ENCODE peak calls at places on chromosome 13, in eight cellular contexts. One of them, this sample, is unnamed.

GRCh38 chr13:32456591-32456990 is 28.7 kb upstream of the N4BP2L1 start:
- DNase-seq in NT2/D1: no peak
- DNase-seq in NB4: no peak
- DNase-seq in activated T-helper 1 cell treated with anti-CD3 and anti-CD28 coated beads, Interleukin-12 subunit alpha, Interleukin-12 subunit beta, Interleukin-2, Interleukin-4 antibody, amounts not matched to agents 30 ng/mL and 10 ng/mL and 1 ng/mL, durations not matched to agents 14 hours and 24 hours and 36 hours: no peak
- DNase-seq in heart right ventricle: no peak
- DNase-seq in ELF-1: no peak
- DNase-seq in SHP77: no peak
- DNase-seq in iris pigment epithelial cell: no peak
- DNase-seq in this sample: no peak

GRCh38 chr13:106534844-106535551 is 464 bp downstream of the EFNB2 start:
- DNase-seq in NT2/D1: no peak
- DNase-seq in NB4: no peak
- DNase-seq in activated T-helper 1 cell treated with anti-CD3 and anti-CD28 coated beads, Interleukin-12 subunit alpha, Interleukin-12 subunit beta, Interleukin-2, Interleukin-4 antibody, amounts not matched to agents 30 ng/mL and 10 ng/mL and 1 ng/mL, durations not matched to agents 14 hours and 24 hours and 36 hours: no peak
- DNase-seq in heart right ventricle: peak
- DNase-seq in ELF-1: peak
- DNase-seq in SHP77: no peak
- DNase-seq in iris pigment epithelial cell: peak
- DNase-seq in this sample: no peak

GRCh38 chr13:98488736-98489135 is 88.2 kb downstream of the STK24 start:
- DNase-seq in NT2/D1: no peak
- DNase-seq in NB4: no peak
- DNase-seq in activated T-helper 1 cell treated with anti-CD3 and anti-CD28 coated beads, Interleukin-12 subunit alpha, Interleukin-12 subunit beta, Interleukin-2, Interleukin-4 antibody, amounts not matched to agents 30 ng/mL and 10 ng/mL and 1 ng/mL, durations not matched to agents 14 hours and 24 hours and 36 hours: no peak
- DNase-seq in heart right ventricle: no peak
- DNase-seq in ELF-1: no peak
- DNase-seq in SHP77: no peak
- DNase-seq in iris pigment epithelial cell: no peak
- DNase-seq in this sample: no peak

GRCh38 chr13:41694902-41695301 is 237.6 kb downstream of the RGCC start:
- DNase-seq in NT2/D1: no peak
- DNase-seq in NB4: peak
- DNase-seq in activated T-helper 1 cell treated with anti-CD3 and anti-CD28 coated beads, Interleukin-12 subunit alpha, Interleukin-12 subunit beta, Interleukin-2, Interleukin-4 antibody, amounts not matched to agents 30 ng/mL and 10 ng/mL and 1 ng/mL, durations not matched to agents 14 hours and 24 hours and 36 hours: no peak
- DNase-seq in heart right ventricle: peak
- DNase-seq in ELF-1: no peak
- DNase-seq in SHP77: peak
- DNase-seq in iris pigment epithelial cell: peak
- DNase-seq in this sample: no peak

GRCh38 chr13:28478127-28478526 is 16.8 kb downstream of the FLT1 start:
- DNase-seq in NT2/D1: no peak
- DNase-seq in NB4: no peak
- DNase-seq in activated T-helper 1 cell treated with anti-CD3 and anti-CD28 coated beads, Interleukin-12 subunit alpha, Interleukin-12 subunit beta, Interleukin-2, Interleukin-4 antibody, amounts not matched to agents 30 ng/mL and 10 ng/mL and 1 ng/mL, durations not matched to agents 14 hours and 24 hours and 36 hours: no peak
- DNase-seq in heart right ventricle: no peak
- DNase-seq in ELF-1: no peak
- DNase-seq in SHP77: no peak
- DNase-seq in iris pigment epithelial cell: peak
- DNase-seq in this sample: no peak

GRCh38 chr13:99985243-99985874 is 3.8 kb downstream of the ZIC2 start:
- DNase-seq in NT2/D1: no peak
- DNase-seq in NB4: peak
- DNase-seq in activated T-helper 1 cell treated with anti-CD3 and anti-CD28 coated beads, Interleukin-12 subunit alpha, Interleukin-12 subunit beta, Interleukin-2, Interleukin-4 antibody, amounts not matched to agents 30 ng/mL and 10 ng/mL and 1 ng/mL, durations not matched to agents 14 hours and 24 hours and 36 hours: no peak
- DNase-seq in heart right ventricle: no peak
- DNase-seq in ELF-1: peak
- DNase-seq in SHP77: no peak
- DNase-seq in iris pigment epithelial cell: no peak
- DNase-seq in this sample: no peak

GRCh38 chr13:49643003-49643651 is 14.8 kb downstream of the ARL11 start:
- DNase-seq in NT2/D1: no peak
- DNase-seq in NB4: peak
- DNase-seq in activated T-helper 1 cell treated with anti-CD3 and anti-CD28 coated beads, Interleukin-12 subunit alpha, Interleukin-12 subunit beta, Interleukin-2, Interleukin-4 antibody, amounts not matched to agents 30 ng/mL and 10 ng/mL and 1 ng/mL, durations not matched to agents 14 hours and 24 hours and 36 hours: no peak
- DNase-seq in heart right ventricle: no peak
- DNase-seq in ELF-1: no peak
- DNase-seq in SHP77: no peak
- DNase-seq in iris pigment epithelial cell: no peak
- DNase-seq in this sample: no peak

GRCh38 chr13:76813874-76814273 is 72.3 kb downstream of the KCTD12 start:
- DNase-seq in NT2/D1: no peak
- DNase-seq in NB4: peak
- DNase-seq in activated T-helper 1 cell treated with anti-CD3 and anti-CD28 coated beads, Interleukin-12 subunit alpha, Interleukin-12 subunit beta, Interleukin-2, Interleukin-4 antibody, amounts not matched to agents 30 ng/mL and 10 ng/mL and 1 ng/mL, durations not matched to agents 14 hours and 24 hours and 36 hours: no peak
- DNase-seq in heart right ventricle: no peak
- DNase-seq in ELF-1: no peak
- DNase-seq in SHP77: peak
- DNase-seq in iris pigment epithelial cell: no peak
- DNase-seq in this sample: no peak

GRCh38 chr13:51147732-51148131 is 36.7 kb upstream of the C13orf42 start:
- DNase-seq in NT2/D1: no peak
- DNase-seq in NB4: no peak
- DNase-seq in activated T-helper 1 cell treated with anti-CD3 and anti-CD28 coated beads, Interleukin-12 subunit alpha, Interleukin-12 subunit beta, Interleukin-2, Interleukin-4 antibody, amounts not matched to agents 30 ng/mL and 10 ng/mL and 1 ng/mL, durations not matched to agents 14 hours and 24 hours and 36 hours: no peak
- DNase-seq in heart right ventricle: no peak
- DNase-seq in ELF-1: no peak
- DNase-seq in SHP77: no peak
- DNase-seq in iris pigment epithelial cell: no peak
- DNase-seq in this sample: no peak

GRCh38 chr13:42040730-42041016 is 7.8 kb upstream of the DGKH start:
- DNase-seq in NT2/D1: no peak
- DNase-seq in NB4: no peak
- DNase-seq in activated T-helper 1 cell treated with anti-CD3 and anti-CD28 coated beads, Interleukin-12 subunit alpha, Interleukin-12 subunit beta, Interleukin-2, Interleukin-4 antibody, amounts not matched to agents 30 ng/mL and 10 ng/mL and 1 ng/mL, durations not matched to agents 14 hours and 24 hours and 36 hours: no peak
- DNase-seq in heart right ventricle: no peak
- DNase-seq in ELF-1: no peak
- DNase-seq in SHP77: no peak
- DNase-seq in iris pigment epithelial cell: no peak
- DNase-seq in this sample: no peak

GRCh38 chr13:27712421-27712820 is 79.9 kb upstream of the GSX1 start:
- DNase-seq in NT2/D1: no peak
- DNase-seq in NB4: peak
- DNase-seq in activated T-helper 1 cell treated with anti-CD3 and anti-CD28 coated beads, Interleukin-12 subunit alpha, Interleukin-12 subunit beta, Interleukin-2, Interleukin-4 antibody, amounts not matched to agents 30 ng/mL and 10 ng/mL and 1 ng/mL, durations not matched to agents 14 hours and 24 hours and 36 hours: no peak
- DNase-seq in heart right ventricle: peak
- DNase-seq in ELF-1: no peak
- DNase-seq in SHP77: no peak
- DNase-seq in iris pigment epithelial cell: no peak
- DNase-seq in this sample: no peak

GRCh38 chr13:46324976-46325375 is 62.1 kb downstream of the RUBCNL start:
- DNase-seq in NT2/D1: no peak
- DNase-seq in NB4: no peak
- DNase-seq in activated T-helper 1 cell treated with anti-CD3 and anti-CD28 coated beads, Interleukin-12 subunit alpha, Interleukin-12 subunit beta, Interleukin-2, Interleukin-4 antibody, amounts not matched to agents 30 ng/mL and 10 ng/mL and 1 ng/mL, durations not matched to agents 14 hours and 24 hours and 36 hours: no peak
- DNase-seq in heart right ventricle: no peak
- DNase-seq in ELF-1: no peak
- DNase-seq in SHP77: no peak
- DNase-seq in iris pigment epithelial cell: peak
- DNase-seq in this sample: no peak

GRCh38 chr13:47679391-47679790 is 321.7 kb downstream of the SUCLA2 start:
- DNase-seq in NT2/D1: no peak
- DNase-seq in NB4: no peak
- DNase-seq in activated T-helper 1 cell treated with anti-CD3 and anti-CD28 coated beads, Interleukin-12 subunit alpha, Interleukin-12 subunit beta, Interleukin-2, Interleukin-4 antibody, amounts not matched to agents 30 ng/mL and 10 ng/mL and 1 ng/mL, durations not matched to agents 14 hours and 24 hours and 36 hours: no peak
- DNase-seq in heart right ventricle: no peak
- DNase-seq in ELF-1: no peak
- DNase-seq in SHP77: no peak
- DNase-seq in iris pigment epithelial cell: peak
- DNase-seq in this sample: no peak

GRCh38 chr13:80666782-80667537 is 326.0 kb upstream of the SPRY2 start:
- DNase-seq in NT2/D1: no peak
- DNase-seq in NB4: no peak
- DNase-seq in activated T-helper 1 cell treated with anti-CD3 and anti-CD28 coated beads, Interleukin-12 subunit alpha, Interleukin-12 subunit beta, Interleukin-2, Interleukin-4 antibody, amounts not matched to agents 30 ng/mL and 10 ng/mL and 1 ng/mL, durations not matched to agents 14 hours and 24 hours and 36 hours: no peak
- DNase-seq in heart right ventricle: no peak
- DNase-seq in ELF-1: no peak
- DNase-seq in SHP77: no peak
- DNase-seq in iris pigment epithelial cell: no peak
- DNase-seq in this sample: no peak

GRCh38 chr13:113848431-113849260 is 15.2 kb downstream of the GAS6 start:
- DNase-seq in NT2/D1: no peak
- DNase-seq in NB4: no peak
- DNase-seq in activated T-helper 1 cell treated with anti-CD3 and anti-CD28 coated beads, Interleukin-12 subunit alpha, Interleukin-12 subunit beta, Interleukin-2, Interleukin-4 antibody, amounts not matched to agents 30 ng/mL and 10 ng/mL and 1 ng/mL, durations not matched to agents 14 hours and 24 hours and 36 hours: no peak
- DNase-seq in heart right ventricle: no peak
- DNase-seq in ELF-1: peak
- DNase-seq in SHP77: no peak
- DNase-seq in iris pigment epithelial cell: no peak
- DNase-seq in this sample: no peak

GRCh38 chr13:31587696-31588266 is 151.5 kb upstream of the RXFP2 start:
- DNase-seq in NT2/D1: no peak
- DNase-seq in NB4: no peak
- DNase-seq in activated T-helper 1 cell treated with anti-CD3 and anti-CD28 coated beads, Interleukin-12 subunit alpha, Interleukin-12 subunit beta, Interleukin-2, Interleukin-4 antibody, amounts not matched to agents 30 ng/mL and 10 ng/mL and 1 ng/mL, durations not matched to agents 14 hours and 24 hours and 36 hours: no peak
- DNase-seq in heart right ventricle: no peak
- DNase-seq in ELF-1: no peak
- DNase-seq in SHP77: no peak
- DNase-seq in iris pigment epithelial cell: no peak
- DNase-seq in this sample: no peak

GRCh38 chr13:39602614-39603366 is at the start of gene LHFPL6:
- DNase-seq in NT2/D1: peak
- DNase-seq in NB4: peak
- DNase-seq in activated T-helper 1 cell treated with anti-CD3 and anti-CD28 coated beads, Interleukin-12 subunit alpha, Interleukin-12 subunit beta, Interleukin-2, Interleukin-4 antibody, amounts not matched to agents 30 ng/mL and 10 ng/mL and 1 ng/mL, durations not matched to agents 14 hours and 24 hours and 36 hours: peak
- DNase-seq in heart right ventricle: peak
- DNase-seq in ELF-1: peak
- DNase-seq in SHP77: peak
- DNase-seq in iris pigment epithelial cell: peak
- DNase-seq in this sample: peak

GRCh38 chr13:32585625-32586021 is 629 bp upstream of the PDS5B start:
- DNase-seq in NT2/D1: no peak
- DNase-seq in NB4: peak
- DNase-seq in activated T-helper 1 cell treated with anti-CD3 and anti-CD28 coated beads, Interleukin-12 subunit alpha, Interleukin-12 subunit beta, Interleukin-2, Interleukin-4 antibody, amounts not matched to agents 30 ng/mL and 10 ng/mL and 1 ng/mL, durations not matched to agents 14 hours and 24 hours and 36 hours: no peak
- DNase-seq in heart right ventricle: no peak
- DNase-seq in ELF-1: peak
- DNase-seq in SHP77: no peak
- DNase-seq in iris pigment epithelial cell: no peak
- DNase-seq in this sample: peak

GRCh38 chr13:33069365-33069764 is 53.1 kb downstream of the KL start:
- DNase-seq in NT2/D1: no peak
- DNase-seq in NB4: peak
- DNase-seq in activated T-helper 1 cell treated with anti-CD3 and anti-CD28 coated beads, Interleukin-12 subunit alpha, Interleukin-12 subunit beta, Interleukin-2, Interleukin-4 antibody, amounts not matched to agents 30 ng/mL and 10 ng/mL and 1 ng/mL, durations not matched to agents 14 hours and 24 hours and 36 hours: no peak
- DNase-seq in heart right ventricle: no peak
- DNase-seq in ELF-1: no peak
- DNase-seq in SHP77: no peak
- DNase-seq in iris pigment epithelial cell: peak
- DNase-seq in this sample: no peak

GRCh38 chr13:92769064-92769463 is 457.5 kb upstream of the GPC6 start:
- DNase-seq in NT2/D1: no peak
- DNase-seq in NB4: no peak
- DNase-seq in activated T-helper 1 cell treated with anti-CD3 and anti-CD28 coated beads, Interleukin-12 subunit alpha, Interleukin-12 subunit beta, Interleukin-2, Interleukin-4 antibody, amounts not matched to agents 30 ng/mL and 10 ng/mL and 1 ng/mL, durations not matched to agents 14 hours and 24 hours and 36 hours: no peak
- DNase-seq in heart right ventricle: no peak
- DNase-seq in ELF-1: no peak
- DNase-seq in SHP77: no peak
- DNase-seq in iris pigment epithelial cell: peak
- DNase-seq in this sample: no peak

GRCh38 chr13:110298566-110299321 is 8.2 kb downstream of the COL4A1 start:
- DNase-seq in NT2/D1: no peak
- DNase-seq in NB4: no peak
- DNase-seq in activated T-helper 1 cell treated with anti-CD3 and anti-CD28 coated beads, Interleukin-12 subunit alpha, Interleukin-12 subunit beta, Interleukin-2, Interleukin-4 antibody, amounts not matched to agents 30 ng/mL and 10 ng/mL and 1 ng/mL, durations not matched to agents 14 hours and 24 hours and 36 hours: peak
- DNase-seq in heart right ventricle: peak
- DNase-seq in ELF-1: peak
- DNase-seq in SHP77: no peak
- DNase-seq in iris pigment epithelial cell: peak
- DNase-seq in this sample: no peak

GRCh38 chr13:26980099-26981031 is 191.2 kb downstream of the USP12 start:
- DNase-seq in NT2/D1: no peak
- DNase-seq in NB4: no peak
- DNase-seq in activated T-helper 1 cell treated with anti-CD3 and anti-CD28 coated beads, Interleukin-12 subunit alpha, Interleukin-12 subunit beta, Interleukin-2, Interleukin-4 antibody, amounts not matched to agents 30 ng/mL and 10 ng/mL and 1 ng/mL, durations not matched to agents 14 hours and 24 hours and 36 hours: no peak
- DNase-seq in heart right ventricle: no peak
- DNase-seq in ELF-1: no peak
- DNase-seq in SHP77: no peak
- DNase-seq in iris pigment epithelial cell: no peak
- DNase-seq in this sample: no peak

GRCh38 chr13:24623141-24623665 is 57.0 kb upstream of the ATP12A start:
- DNase-seq in NT2/D1: no peak
- DNase-seq in NB4: no peak
- DNase-seq in activated T-helper 1 cell treated with anti-CD3 and anti-CD28 coated beads, Interleukin-12 subunit alpha, Interleukin-12 subunit beta, Interleukin-2, Interleukin-4 antibody, amounts not matched to agents 30 ng/mL and 10 ng/mL and 1 ng/mL, durations not matched to agents 14 hours and 24 hours and 36 hours: no peak
- DNase-seq in heart right ventricle: no peak
- DNase-seq in ELF-1: no peak
- DNase-seq in SHP77: no peak
- DNase-seq in iris pigment epithelial cell: no peak
- DNase-seq in this sample: no peak

GRCh38 chr13:81058916-81059290 is 718.0 kb upstream of the SPRY2 start:
- DNase-seq in NT2/D1: no peak
- DNase-seq in NB4: no peak
- DNase-seq in activated T-helper 1 cell treated with anti-CD3 and anti-CD28 coated beads, Interleukin-12 subunit alpha, Interleukin-12 subunit beta, Interleukin-2, Interleukin-4 antibody, amounts not matched to agents 30 ng/mL and 10 ng/mL and 1 ng/mL, durations not matched to agents 14 hours and 24 hours and 36 hours: no peak
- DNase-seq in heart right ventricle: no peak
- DNase-seq in ELF-1: no peak
- DNase-seq in SHP77: no peak
- DNase-seq in iris pigment epithelial cell: no peak
- DNase-seq in this sample: no peak

GRCh38 chr13:82905071-82905470 is 977.2 kb downstream of the SLITRK1 start:
- DNase-seq in NT2/D1: no peak
- DNase-seq in NB4: no peak
- DNase-seq in activated T-helper 1 cell treated with anti-CD3 and anti-CD28 coated beads, Interleukin-12 subunit alpha, Interleukin-12 subunit beta, Interleukin-2, Interleukin-4 antibody, amounts not matched to agents 30 ng/mL and 10 ng/mL and 1 ng/mL, durations not matched to agents 14 hours and 24 hours and 36 hours: no peak
- DNase-seq in heart right ventricle: no peak
- DNase-seq in ELF-1: no peak
- DNase-seq in SHP77: no peak
- DNase-seq in iris pigment epithelial cell: no peak
- DNase-seq in this sample: no peak

GRCh38 chr13:113889467-113889866 is 25.6 kb upstream of the GAS6 start:
- DNase-seq in NT2/D1: no peak
- DNase-seq in NB4: no peak
- DNase-seq in activated T-helper 1 cell treated with anti-CD3 and anti-CD28 coated beads, Interleukin-12 subunit alpha, Interleukin-12 subunit beta, Interleukin-2, Interleukin-4 antibody, amounts not matched to agents 30 ng/mL and 10 ng/mL and 1 ng/mL, durations not matched to agents 14 hours and 24 hours and 36 hours: no peak
- DNase-seq in heart right ventricle: no peak
- DNase-seq in ELF-1: no peak
- DNase-seq in SHP77: no peak
- DNase-seq in iris pigment epithelial cell: no peak
- DNase-seq in this sample: no peak

GRCh38 chr13:111159362-111160320 is 44.5 kb downstream of the ARHGEF7 start:
- DNase-seq in NT2/D1: no peak
- DNase-seq in NB4: no peak
- DNase-seq in activated T-helper 1 cell treated with anti-CD3 and anti-CD28 coated beads, Interleukin-12 subunit alpha, Interleukin-12 subunit beta, Interleukin-2, Interleukin-4 antibody, amounts not matched to agents 30 ng/mL and 10 ng/mL and 1 ng/mL, durations not matched to agents 14 hours and 24 hours and 36 hours: no peak
- DNase-seq in heart right ventricle: no peak
- DNase-seq in ELF-1: no peak
- DNase-seq in SHP77: no peak
- DNase-seq in iris pigment epithelial cell: no peak
- DNase-seq in this sample: no peak

GRCh38 chr13:75544681-75545333 is 4.8 kb upstream of the UCHL3 start:
- DNase-seq in NT2/D1: no peak
- DNase-seq in NB4: peak
- DNase-seq in activated T-helper 1 cell treated with anti-CD3 and anti-CD28 coated beads, Interleukin-12 subunit alpha, Interleukin-12 subunit beta, Interleukin-2, Interleukin-4 antibody, amounts not matched to agents 30 ng/mL and 10 ng/mL and 1 ng/mL, durations not matched to agents 14 hours and 24 hours and 36 hours: no peak
- DNase-seq in heart right ventricle: no peak
- DNase-seq in ELF-1: no peak
- DNase-seq in SHP77: no peak
- DNase-seq in iris pigment epithelial cell: peak
- DNase-seq in this sample: no peak

GRCh38 chr13:34911159-34911558 is 30.9 kb upstream of the NBEA start:
- DNase-seq in NT2/D1: no peak
- DNase-seq in NB4: no peak
- DNase-seq in activated T-helper 1 cell treated with anti-CD3 and anti-CD28 coated beads, Interleukin-12 subunit alpha, Interleukin-12 subunit beta, Interleukin-2, Interleukin-4 antibody, amounts not matched to agents 30 ng/mL and 10 ng/mL and 1 ng/mL, durations not matched to agents 14 hours and 24 hours and 36 hours: no peak
- DNase-seq in heart right ventricle: no peak
- DNase-seq in ELF-1: no peak
- DNase-seq in SHP77: no peak
- DNase-seq in iris pigment epithelial cell: no peak
- DNase-seq in this sample: no peak

GRCh38 chr13:38417727-38418126 is 68.1 kb downstream of the UFM1 start:
- DNase-seq in NT2/D1: peak
- DNase-seq in NB4: peak
- DNase-seq in activated T-helper 1 cell treated with anti-CD3 and anti-CD28 coated beads, Interleukin-12 subunit alpha, Interleukin-12 subunit beta, Interleukin-2, Interleukin-4 antibody, amounts not matched to agents 30 ng/mL and 10 ng/mL and 1 ng/mL, durations not matched to agents 14 hours and 24 hours and 36 hours: no peak
- DNase-seq in heart right ventricle: no peak
- DNase-seq in ELF-1: no peak
- DNase-seq in SHP77: peak
- DNase-seq in iris pigment epithelial cell: peak
- DNase-seq in this sample: no peak

GRCh38 chr13:109844396-109844795 is 58.0 kb upstream of the IRS2 start:
- DNase-seq in NT2/D1: no peak
- DNase-seq in NB4: no peak
- DNase-seq in activated T-helper 1 cell treated with anti-CD3 and anti-CD28 coated beads, Interleukin-12 subunit alpha, Interleukin-12 subunit beta, Interleukin-2, Interleukin-4 antibody, amounts not matched to agents 30 ng/mL and 10 ng/mL and 1 ng/mL, durations not matched to agents 14 hours and 24 hours and 36 hours: no peak
- DNase-seq in heart right ventricle: no peak
- DNase-seq in ELF-1: no peak
- DNase-seq in SHP77: no peak
- DNase-seq in iris pigment epithelial cell: peak
- DNase-seq in this sample: no peak

GRCh38 chr13:112443191-112444000 is 67.2 kb downstream of the SPACA7 start:
- DNase-seq in NT2/D1: peak
- DNase-seq in NB4: peak
- DNase-seq in activated T-helper 1 cell treated with anti-CD3 and anti-CD28 coated beads, Interleukin-12 subunit alpha, Interleukin-12 subunit beta, Interleukin-2, Interleukin-4 antibody, amounts not matched to agents 30 ng/mL and 10 ng/mL and 1 ng/mL, durations not matched to agents 14 hours and 24 hours and 36 hours: no peak
- DNase-seq in heart right ventricle: no peak
- DNase-seq in ELF-1: peak
- DNase-seq in SHP77: no peak
- DNase-seq in iris pigment epithelial cell: no peak
- DNase-seq in this sample: peak

GRCh38 chr13:98459721-98460370 is 117.1 kb downstream of the STK24 start:
- DNase-seq in NT2/D1: no peak
- DNase-seq in NB4: no peak
- DNase-seq in activated T-helper 1 cell treated with anti-CD3 and anti-CD28 coated beads, Interleukin-12 subunit alpha, Interleukin-12 subunit beta, Interleukin-2, Interleukin-4 antibody, amounts not matched to agents 30 ng/mL and 10 ng/mL and 1 ng/mL, durations not matched to agents 14 hours and 24 hours and 36 hours: no peak
- DNase-seq in heart right ventricle: no peak
- DNase-seq in ELF-1: no peak
- DNase-seq in SHP77: no peak
- DNase-seq in iris pigment epithelial cell: no peak
- DNase-seq in this sample: no peak

GRCh38 chr13:109840201-109840892 is 54.0 kb upstream of the IRS2 start:
- DNase-seq in NT2/D1: no peak
- DNase-seq in NB4: peak
- DNase-seq in activated T-helper 1 cell treated with anti-CD3 and anti-CD28 coated beads, Interleukin-12 subunit alpha, Interleukin-12 subunit beta, Interleukin-2, Interleukin-4 antibody, amounts not matched to agents 30 ng/mL and 10 ng/mL and 1 ng/mL, durations not matched to agents 14 hours and 24 hours and 36 hours: no peak
- DNase-seq in heart right ventricle: no peak
- DNase-seq in ELF-1: peak
- DNase-seq in SHP77: no peak
- DNase-seq in iris pigment epithelial cell: peak
- DNase-seq in this sample: peak

This sample was measured in neuronal stem cell.